ENCODE peak calls at places on chromosomes 13 and 19, in seven cellular contexts. One of them, this sample, is unnamed. For H3K36me3 and H3K27me3, the result is how much of the 10 kb centered on the place peaks cover.

GRCh38 chr13:76885203-76886004 is 801 bp downstream of the KCTD12 start:
- DNase-seq in heart left ventricle: peak
- DNase-seq in endothelial cell of umbilical vein: peak
- DNase-seq in CD4-positive, alpha-beta memory T cell: peak
- DNase-seq in aorta: peak
- DNase-seq in lower lobe of right lung: peak
- DNase-seq in astrocyte: peak
- DNase-seq in this sample: peak

GRCh38 chr13:83829800-83830199 is 52.5 kb downstream of the SLITRK1 start:
- DNase-seq in heart left ventricle: no peak
- DNase-seq in endothelial cell of umbilical vein: no peak
- DNase-seq in CD4-positive, alpha-beta memory T cell: no peak
- DNase-seq in aorta: no peak
- DNase-seq in lower lobe of right lung: no peak
- DNase-seq in astrocyte: no peak
- DNase-seq in this sample: no peak

GRCh38 chr13:100825551-100825950 is 151.0 kb upstream of the TMTC4 start:
- DNase-seq in heart left ventricle: no peak
- DNase-seq in endothelial cell of umbilical vein: no peak
- DNase-seq in CD4-positive, alpha-beta memory T cell: no peak
- DNase-seq in aorta: no peak
- DNase-seq in lower lobe of right lung: no peak
- DNase-seq in astrocyte: peak
- DNase-seq in this sample: no peak

GRCh38 chr19:49331616-49332055 is 3.6 kb upstream of the CD37 start:
- DNase-seq in heart left ventricle: no peak
- DNase-seq in endothelial cell of umbilical vein: peak
- DNase-seq in CD4-positive, alpha-beta memory T cell: peak
- DNase-seq in aorta: peak
- DNase-seq in lower lobe of right lung: no peak
- DNase-seq in astrocyte: peak
- DNase-seq in this sample: no peak

GRCh38 chr13:46759861-46760260 is 37.1 kb downstream of the ESD start:
- DNase-seq in heart left ventricle: no peak
- DNase-seq in endothelial cell of umbilical vein: no peak
- DNase-seq in CD4-positive, alpha-beta memory T cell: no peak
- DNase-seq in aorta: no peak
- DNase-seq in lower lobe of right lung: no peak
- DNase-seq in astrocyte: no peak
- DNase-seq in this sample: no peak

GRCh38 chr13:100534147-100534818 is 54.3 kb downstream of the GGACT start:
- DNase-seq in heart left ventricle: no peak
- DNase-seq in endothelial cell of umbilical vein: no peak
- DNase-seq in CD4-positive, alpha-beta memory T cell: no peak
- DNase-seq in aorta: peak
- DNase-seq in lower lobe of right lung: no peak
- DNase-seq in astrocyte: no peak
- DNase-seq in this sample: no peak

GRCh38 chr13:81089758-81090157 is 748.8 kb upstream of the SPRY2 start:
- DNase-seq in heart left ventricle: no peak
- DNase-seq in endothelial cell of umbilical vein: no peak
- DNase-seq in CD4-positive, alpha-beta memory T cell: no peak
- DNase-seq in aorta: no peak
- DNase-seq in lower lobe of right lung: no peak
- DNase-seq in astrocyte: no peak
- DNase-seq in this sample: no peak

GRCh38 chr19:32928806-32929205 is 43.0 kb downstream of the CEP89 start:
- DNase-seq in heart left ventricle: no peak
- DNase-seq in endothelial cell of umbilical vein: no peak
- DNase-seq in CD4-positive, alpha-beta memory T cell: no peak
- DNase-seq in aorta: no peak
- DNase-seq in lower lobe of right lung: no peak
- DNase-seq in astrocyte: no peak
- DNase-seq in this sample: no peak

GRCh38 chr13:26041476-26041875 is 10.3 kb downstream of the SHISA2 start:
- DNase-seq in heart left ventricle: no peak
- DNase-seq in endothelial cell of umbilical vein: no peak
- DNase-seq in CD4-positive, alpha-beta memory T cell: no peak
- DNase-seq in aorta: no peak
- DNase-seq in lower lobe of right lung: no peak
- DNase-seq in astrocyte: no peak
- DNase-seq in this sample: no peak

GRCh38 chr13:114132419-114133121 is at the start of gene RASA3:
- DNase-seq in heart left ventricle: peak
- DNase-seq in endothelial cell of umbilical vein: peak
- DNase-seq in CD4-positive, alpha-beta memory T cell: peak
- DNase-seq in aorta: peak
- DNase-seq in lower lobe of right lung: peak
- DNase-seq in astrocyte: peak
- DNase-seq in this sample: peak

GRCh38 chr19:36128392-36128736 is 11.5 kb upstream of the CAPNS1 start:
- DNase-seq in heart left ventricle: no peak
- DNase-seq in endothelial cell of umbilical vein: no peak
- DNase-seq in CD4-positive, alpha-beta memory T cell: no peak
- DNase-seq in aorta: no peak
- DNase-seq in lower lobe of right lung: peak
- DNase-seq in astrocyte: no peak
- DNase-seq in this sample: no peak

GRCh38 chr13:93249259-93249917 is 22.8 kb downstream of the GPC6 start:
- DNase-seq in heart left ventricle: no peak
- DNase-seq in endothelial cell of umbilical vein: no peak
- DNase-seq in CD4-positive, alpha-beta memory T cell: no peak
- DNase-seq in aorta: no peak
- DNase-seq in lower lobe of right lung: no peak
- DNase-seq in astrocyte: peak
- DNase-seq in this sample: no peak

GRCh38 chr19:29401712-29402421 is 123.9 kb upstream of the VSTM2B start:
- DNase-seq in heart left ventricle: no peak
- DNase-seq in endothelial cell of umbilical vein: no peak
- DNase-seq in CD4-positive, alpha-beta memory T cell: no peak
- DNase-seq in aorta: no peak
- DNase-seq in lower lobe of right lung: no peak
- DNase-seq in astrocyte: no peak
- DNase-seq in this sample: no peak

GRCh38 chr19:17376935-17377600 is at the start of gene PLVAP:
- DNase-seq in heart left ventricle: peak
- DNase-seq in endothelial cell of umbilical vein: peak
- DNase-seq in CD4-positive, alpha-beta memory T cell: no peak
- DNase-seq in aorta: no peak
- DNase-seq in lower lobe of right lung: peak
- DNase-seq in astrocyte: no peak
- DNase-seq in this sample: no peak

GRCh38 chr13:51894239-51894638 is 32.5 kb downstream of the CCDC70 start:
- DNase-seq in heart left ventricle: no peak
- DNase-seq in endothelial cell of umbilical vein: no peak
- DNase-seq in CD4-positive, alpha-beta memory T cell: no peak
- DNase-seq in aorta: no peak
- DNase-seq in lower lobe of right lung: no peak
- DNase-seq in astrocyte: no peak
- DNase-seq in this sample: no peak

GRCh38 chr19:34926685-34927375 is at the start of gene ZNF30:
- DNase-seq in heart left ventricle: peak
- DNase-seq in endothelial cell of umbilical vein: peak
- DNase-seq in CD4-positive, alpha-beta memory T cell: peak
- DNase-seq in aorta: peak
- DNase-seq in lower lobe of right lung: peak
- DNase-seq in astrocyte: peak
- DNase-seq in this sample: peak

GRCh38 chr13:46593403-46593802 is 40.4 kb downstream of the LRCH1 start:
- DNase-seq in heart left ventricle: no peak
- DNase-seq in endothelial cell of umbilical vein: no peak
- DNase-seq in CD4-positive, alpha-beta memory T cell: peak
- DNase-seq in aorta: no peak
- DNase-seq in lower lobe of right lung: no peak
- DNase-seq in astrocyte: no peak
- DNase-seq in this sample: no peak

GRCh38 chr19:34244611-34245299 is 9.6 kb upstream of the GARRE1 start:
- DNase-seq in heart left ventricle: no peak
- DNase-seq in endothelial cell of umbilical vein: no peak
- DNase-seq in CD4-positive, alpha-beta memory T cell: no peak
- DNase-seq in aorta: no peak
- DNase-seq in lower lobe of right lung: no peak
- DNase-seq in astrocyte: no peak
- DNase-seq in this sample: no peak

GRCh38 chr19:15210323-15210774 is 9.6 kb upstream of the NOTCH3 start:
- DNase-seq in heart left ventricle: peak
- DNase-seq in endothelial cell of umbilical vein: no peak
- DNase-seq in CD4-positive, alpha-beta memory T cell: no peak
- DNase-seq in aorta: peak
- DNase-seq in lower lobe of right lung: peak
- DNase-seq in astrocyte: peak
- DNase-seq in this sample: no peak

DNA sequence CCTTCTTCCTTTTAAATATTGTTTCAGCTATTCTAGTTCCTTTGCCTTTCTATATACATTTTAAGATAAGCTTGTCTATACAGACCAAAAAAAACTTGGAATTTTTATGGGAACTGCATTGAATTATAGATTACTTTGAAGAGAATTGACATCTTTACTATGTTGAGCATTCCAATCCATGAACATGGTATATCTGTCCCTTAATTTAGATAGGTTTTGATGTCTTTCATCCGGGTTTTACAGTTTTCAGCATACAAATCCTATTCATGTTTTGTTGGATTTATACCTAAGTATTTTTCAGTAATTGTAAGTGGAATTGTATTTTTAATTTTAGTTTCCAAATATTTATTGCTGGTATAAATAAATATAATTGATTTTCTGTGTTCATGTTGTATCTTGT is 12.2 kb upstream of the IFNL1 start:
- DNase-seq in heart left ventricle: no peak
- DNase-seq in endothelial cell of umbilical vein: no peak
- DNase-seq in CD4-positive, alpha-beta memory T cell: no peak
- DNase-seq in aorta: no peak
- DNase-seq in lower lobe of right lung: no peak
- DNase-seq in astrocyte: no peak
- DNase-seq in this sample: no peak
- H3K4me3 ChIP-seq in heart left ventricle: no peak
- H3K4me3 ChIP-seq in endothelial cell of umbilical vein: no peak
- H3K4me3 ChIP-seq in CD4-positive, alpha-beta memory T cell: no peak
- H3K4me3 ChIP-seq in aorta: no peak
- H3K4me3 ChIP-seq in lower lobe of right lung: no peak
- H3K4me3 ChIP-seq in astrocyte: no peak
- H3K4me3 ChIP-seq in this sample: no peak

GRCh38 chr13:112836940-112837339 is 132.1 kb upstream of the MCF2L start:
- DNase-seq in heart left ventricle: no peak
- DNase-seq in endothelial cell of umbilical vein: no peak
- DNase-seq in CD4-positive, alpha-beta memory T cell: no peak
- DNase-seq in aorta: peak
- DNase-seq in lower lobe of right lung: no peak
- DNase-seq in astrocyte: no peak
- DNase-seq in this sample: no peak
- H3K36me3 ChIP-seq in heart left ventricle: under half
- H3K36me3 ChIP-seq in endothelial cell of umbilical vein: under half
- H3K36me3 ChIP-seq in CD4-positive, alpha-beta memory T cell: under half
- H3K36me3 ChIP-seq in aorta: under half
- H3K36me3 ChIP-seq in lower lobe of right lung: half or more
- H3K36me3 ChIP-seq in astrocyte: under half
- H3K36me3 ChIP-seq in this sample: under half

GRCh38 chr13:110506396-110506795 is 55.1 kb downstream of the RAB20 start:
- DNase-seq in heart left ventricle: no peak
- DNase-seq in endothelial cell of umbilical vein: no peak
- DNase-seq in CD4-positive, alpha-beta memory T cell: no peak
- DNase-seq in aorta: no peak
- DNase-seq in lower lobe of right lung: peak
- DNase-seq in astrocyte: no peak
- DNase-seq in this sample: no peak

GRCh38 chr13:110506859-110507566 is 54.5 kb downstream of the RAB20 start:
- DNase-seq in heart left ventricle: peak
- DNase-seq in endothelial cell of umbilical vein: peak
- DNase-seq in CD4-positive, alpha-beta memory T cell: no peak
- DNase-seq in aorta: peak
- DNase-seq in lower lobe of right lung: peak
- DNase-seq in astrocyte: no peak
- DNase-seq in this sample: no peak

GRCh38 chr13:110503979-110504499 is 57.5 kb downstream of the RAB20 start:
- DNase-seq in heart left ventricle: no peak
- DNase-seq in endothelial cell of umbilical vein: no peak
- DNase-seq in CD4-positive, alpha-beta memory T cell: no peak
- DNase-seq in aorta: no peak
- DNase-seq in lower lobe of right lung: no peak
- DNase-seq in astrocyte: no peak
- DNase-seq in this sample: no peak

GRCh38 chr13:110507678-110508381 is 53.7 kb downstream of the RAB20 start:
- DNase-seq in heart left ventricle: peak
- DNase-seq in endothelial cell of umbilical vein: no peak
- DNase-seq in CD4-positive, alpha-beta memory T cell: no peak
- DNase-seq in aorta: no peak
- DNase-seq in lower lobe of right lung: peak
- DNase-seq in astrocyte: no peak
- DNase-seq in this sample: no peak

DNA sequence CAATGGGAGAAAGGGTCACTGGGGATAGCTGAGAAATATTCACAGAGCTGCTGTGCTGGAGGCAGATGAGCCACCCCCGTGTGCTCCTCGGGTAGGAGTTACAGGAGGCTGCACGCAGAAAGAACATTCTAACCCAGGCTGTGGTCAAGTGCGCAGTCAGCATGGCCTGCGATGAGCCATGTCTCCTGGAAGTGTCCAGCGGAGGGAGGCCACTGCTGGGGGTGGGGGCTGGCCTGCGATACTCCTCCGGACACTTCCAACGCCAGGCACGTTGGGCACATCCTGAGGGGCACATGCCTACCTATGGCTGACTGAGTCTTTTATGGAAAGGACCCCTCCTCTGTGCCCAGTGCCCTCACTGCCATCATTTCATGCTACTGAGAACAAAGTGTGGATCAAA is 55.9 kb downstream of the RAB20 start:
- DNase-seq in heart left ventricle: no peak
- DNase-seq in endothelial cell of umbilical vein: no peak
- DNase-seq in CD4-positive, alpha-beta memory T cell: no peak
- DNase-seq in aorta: no peak
- DNase-seq in lower lobe of right lung: no peak
- DNase-seq in astrocyte: no peak
- DNase-seq in this sample: no peak
- H3K27me3 ChIP-seq in heart left ventricle: under half
- H3K27me3 ChIP-seq in endothelial cell of umbilical vein: under half
- H3K27me3 ChIP-seq in CD4-positive, alpha-beta memory T cell: under half
- H3K27me3 ChIP-seq in aorta: under half
- H3K27me3 ChIP-seq in lower lobe of right lung: under half
- H3K27me3 ChIP-seq in astrocyte: under half
- H3K27me3 ChIP-seq in this sample: under half

DNA sequence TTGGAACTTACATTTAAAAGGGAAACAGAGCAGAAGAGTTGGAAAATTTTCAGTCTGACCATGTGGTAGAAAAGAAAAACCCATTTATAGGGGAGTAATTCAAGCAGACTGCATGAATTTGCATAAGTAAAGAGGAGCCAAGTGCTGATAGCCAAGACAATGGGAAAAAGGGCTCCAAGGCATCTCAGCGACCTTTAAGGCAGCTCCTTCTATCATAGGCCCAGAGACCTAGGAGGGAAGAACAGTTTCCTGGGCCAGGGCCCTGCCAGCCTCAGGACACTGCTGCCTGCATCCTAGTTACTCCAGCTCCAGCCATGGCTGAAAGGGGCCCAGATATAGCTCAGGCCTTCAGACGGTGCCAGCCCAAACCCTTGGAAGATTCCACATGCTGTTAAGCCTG is 7.5 kb downstream of the DNAJC3 start:
- DNase-seq in heart left ventricle: no peak
- DNase-seq in endothelial cell of umbilical vein: no peak
- DNase-seq in CD4-positive, alpha-beta memory T cell: no peak
- DNase-seq in aorta: peak
- DNase-seq in lower lobe of right lung: no peak
- DNase-seq in astrocyte: no peak
- DNase-seq in this sample: no peak
- H3K4me3 ChIP-seq in heart left ventricle: no peak
- H3K4me3 ChIP-seq in endothelial cell of umbilical vein: no peak
- H3K4me3 ChIP-seq in CD4-positive, alpha-beta memory T cell: no peak
- H3K4me3 ChIP-seq in aorta: no peak
- H3K4me3 ChIP-seq in lower lobe of right lung: no peak
- H3K4me3 ChIP-seq in astrocyte: no peak
- H3K4me3 ChIP-seq in this sample: no peak

This sample was measured in GM06990.